ENCODE peak calls at places on chromosome 15, in seven cellular contexts. G is prostate gland, J is uterus, N is endothelial cell of umbilical vein, R is adrenal gland, I is suprapubic skin, P is tibial nerve. S is an unnamed sample.

GRCh38 chr15:85752591-85752990 is 42.1 kb downstream of the KLHL25 start:
- DNase-seq in G (peak), J (peak), N (no peak), R (no peak), I (peak), P (peak), S (peak)

GRCh38 chr15:79170256-79170664 is 79.7 kb upstream of the RASGRF1 start:
- DNase-seq in G (no peak), J (no peak), N (no peak), R (no peak), I (no peak), P (no peak), S (no peak)

GRCh38 chr15:36796161-36796560 is 216.7 kb downstream of the CDIN1 start:
- DNase-seq in G (no peak), J (no peak), N (no peak), R (no peak), I (no peak), P (no peak), S (no peak)

GRCh38 chr15:80693682-80694623 is 1.2 kb upstream of the ABHD17C start:
- DNase-seq in G (peak), J (no peak), N (peak), R (no peak), I (no peak), P (no peak), S (no peak)

GRCh38 chr15:41928637-41929620 is 35.1 kb upstream of the SPTBN5 start:
- DNase-seq in G (no peak), J (no peak), N (no peak), R (no peak), I (no peak), P (no peak), S (no peak)

GRCh38 chr15:78037328-78037727 is 40.2 kb downstream of the TBC1D2B start:
- DNase-seq in G (no peak), J (no peak), N (no peak), R (no peak), I (no peak), P (no peak), S (no peak)

GRCh38 chr15:29734917-29735572 is 87.2 kb downstream of the TJP1 start:
- DNase-seq in G (peak), J (no peak), N (no peak), R (no peak), I (no peak), P (no peak), S (no peak)

GRCh38 chr15:53307952-53308624 is 451.4 kb downstream of the WDR72 start:
- DNase-seq in G (no peak), J (no peak), N (no peak), R (no peak), I (no peak), P (no peak), S (no peak)

GRCh38 chr15:84647726-84648125 is 6.4 kb downstream of the WDR73 start:
- DNase-seq in G (no peak), J (no peak), N (no peak), R (no peak), I (no peak), P (no peak), S (no peak)

GRCh38 chr15:79314811-79315210 is 3.9 kb downstream of the TMED3 start:
- DNase-seq in G (peak), J (no peak), N (no peak), R (no peak), I (peak), P (no peak), S (no peak)

GRCh38 chr15:25790003-25790660 is 73.0 kb downstream of the ATP10A start:
- DNase-seq in G (no peak), J (peak), N (no peak), R (peak), I (no peak), P (peak), S (no peak)

GRCh38 chr15:67050522-67051087 is 14.8 kb upstream of the SMAD3 start:
- DNase-seq in G (no peak), J (peak), N (no peak), R (no peak), I (no peak), P (no peak), S (no peak)

DNA sequence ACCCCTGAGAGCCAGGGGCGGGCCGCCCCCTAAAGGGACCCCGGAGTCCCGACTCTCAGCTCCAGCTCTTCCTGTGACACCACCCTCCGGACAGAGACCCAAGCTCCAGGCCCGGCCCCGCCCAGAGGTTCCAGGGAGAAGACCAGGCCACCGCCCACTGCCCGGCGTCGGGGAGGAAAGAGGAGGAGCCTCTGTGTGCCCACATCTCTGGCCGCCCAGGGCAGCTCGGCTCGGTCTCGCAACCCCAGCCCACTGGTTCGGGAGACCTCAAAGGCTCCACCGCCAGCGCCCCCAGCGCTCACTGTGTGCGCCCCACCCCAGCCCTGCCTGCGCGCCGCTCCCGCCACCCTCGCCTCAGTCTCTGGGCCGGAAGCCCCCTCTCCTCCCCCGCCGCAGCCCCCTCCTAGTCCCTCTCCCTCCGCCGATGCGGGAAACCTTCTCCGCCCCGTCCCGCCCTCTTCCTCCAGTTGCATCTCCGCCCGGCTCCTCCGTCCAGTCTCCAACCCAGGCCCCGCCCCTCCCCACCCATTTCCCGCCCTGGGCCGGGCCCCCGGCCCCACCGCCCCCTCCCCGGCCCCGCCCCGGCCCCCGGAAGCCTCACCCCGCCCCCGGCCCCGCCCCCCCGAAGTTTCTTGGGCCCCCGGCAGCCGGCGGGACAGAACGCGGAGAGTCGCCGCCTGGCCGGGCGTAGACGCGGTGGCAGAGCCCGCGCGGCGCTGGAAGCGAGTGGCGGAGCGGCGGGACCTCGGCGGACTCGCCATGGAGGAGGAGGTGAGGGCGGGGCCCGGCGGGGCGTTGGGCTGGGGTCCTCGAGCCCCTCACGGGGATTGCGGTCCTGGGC is at the start of gene PLEKHO2:
- DNase-seq in G (peak), J (peak), N (peak), R (peak), I (peak), P (peak), S (peak)
- TF ChIP-seq POLR2A in G (peak), J (peak), N (peak), R (peak), I (no peak), P (peak), S (peak)

GRCh38 chr15:31060429-31061140 is 40.9 kb downstream of the TRPM1 start:
- DNase-seq in G (no peak), J (no peak), N (no peak), R (no peak), I (no peak), P (no peak), S (peak)

GRCh38 chr15:31062965-31063355 is 38.6 kb downstream of the TRPM1 start:
- DNase-seq in G (no peak), J (peak), N (peak), R (no peak), I (no peak), P (no peak), S (no peak)

GRCh38 chr15:31058236-31058962 is 43.1 kb downstream of the TRPM1 start:
- DNase-seq in G (no peak), J (no peak), N (no peak), R (no peak), I (no peak), P (no peak), S (no peak)

GRCh38 chr15:31065824-31066223 is 35.7 kb downstream of the TRPM1 start:
- DNase-seq in G (no peak), J (no peak), N (no peak), R (no peak), I (no peak), P (no peak), S (no peak)

DNA sequence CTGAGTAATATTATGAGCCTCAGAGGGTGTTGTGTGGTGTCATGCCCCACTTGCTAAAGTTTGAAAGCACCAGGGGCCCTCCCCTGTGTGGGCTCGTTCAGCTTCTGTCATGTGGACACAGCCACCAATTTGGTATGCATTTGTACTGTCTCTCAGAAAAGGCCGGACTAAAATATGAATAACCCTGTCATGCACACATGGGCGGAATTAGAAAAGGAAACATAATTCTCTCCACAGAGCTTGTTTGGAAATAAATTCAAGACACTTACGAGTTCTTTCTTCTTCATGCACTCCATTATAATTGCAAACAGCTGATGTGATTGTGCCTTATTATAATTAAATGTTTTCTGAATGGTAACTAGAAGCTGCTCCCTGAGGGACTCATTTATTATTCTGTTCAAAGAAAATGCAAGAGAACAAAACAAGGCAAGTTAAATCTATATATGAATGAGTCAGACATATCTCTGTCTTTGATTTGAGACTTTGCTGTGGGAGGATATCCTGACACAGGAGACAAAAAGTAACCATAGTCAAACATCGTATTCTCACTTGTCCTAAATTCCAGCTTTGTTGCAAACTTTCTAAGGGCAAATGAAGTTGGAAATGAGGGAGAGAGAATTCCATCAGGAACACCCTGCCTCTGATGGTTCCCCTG is 39.1 kb downstream of the TRPM1 start:
- DNase-seq in G (no peak), J (no peak), N (peak), R (no peak), I (no peak), P (no peak), S (no peak)
- TF ChIP-seq CTCF in G (no peak), J (no peak), N (no peak), R (no peak), I (no peak), P (no peak), S (no peak)

GRCh38 chr15:68126415-68126814 is 72.3 kb downstream of the PIAS1 start:
- DNase-seq in G (no peak), J (peak), N (no peak), R (peak), I (no peak), P (no peak), S (no peak)
- H3K27ac ChIP-seq in G (no peak), J (no peak), N (no peak), R (no peak), I (no peak), P (no peak), S (no peak)

GRCh38 chr15:28098360-28098765 is 752 bp downstream of the OCA2 start:
- DNase-seq in G (no peak), J (no peak), N (no peak), R (no peak), I (peak), P (no peak), S (no peak)
- TF ChIP-seq POLR2A in G (no peak), J (no peak), N (no peak), R (no peak), I (no peak), P (no peak), S (no peak)

DNA sequence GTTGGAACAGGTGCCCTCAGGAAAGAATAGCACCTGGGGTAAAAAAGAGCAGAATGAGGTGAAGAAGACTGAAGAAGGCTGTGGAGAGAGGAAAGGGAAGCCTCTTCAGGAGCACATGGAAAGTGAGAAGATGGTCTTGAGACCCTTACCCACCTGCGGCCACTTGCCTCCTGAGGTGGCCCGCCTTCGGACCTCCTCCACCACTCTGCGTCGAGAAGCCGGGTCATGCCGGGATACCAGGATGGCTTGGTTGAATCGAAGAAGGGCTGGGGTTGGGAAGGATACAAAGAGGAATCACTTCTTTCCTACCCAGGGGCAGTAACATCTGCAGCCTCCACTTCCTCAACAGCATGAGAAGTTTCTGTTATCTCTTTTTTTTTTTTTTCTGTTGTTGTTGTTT is 3.0 kb downstream of the LPCAT4 start:
- DNase-seq in G (no peak), J (no peak), N (no peak), R (no peak), I (no peak), P (no peak), S (no peak)
- TF ChIP-seq CTCF in G (no peak), J (no peak), N (no peak), R (no peak), I (no peak), P (no peak), S (no peak)

DNA sequence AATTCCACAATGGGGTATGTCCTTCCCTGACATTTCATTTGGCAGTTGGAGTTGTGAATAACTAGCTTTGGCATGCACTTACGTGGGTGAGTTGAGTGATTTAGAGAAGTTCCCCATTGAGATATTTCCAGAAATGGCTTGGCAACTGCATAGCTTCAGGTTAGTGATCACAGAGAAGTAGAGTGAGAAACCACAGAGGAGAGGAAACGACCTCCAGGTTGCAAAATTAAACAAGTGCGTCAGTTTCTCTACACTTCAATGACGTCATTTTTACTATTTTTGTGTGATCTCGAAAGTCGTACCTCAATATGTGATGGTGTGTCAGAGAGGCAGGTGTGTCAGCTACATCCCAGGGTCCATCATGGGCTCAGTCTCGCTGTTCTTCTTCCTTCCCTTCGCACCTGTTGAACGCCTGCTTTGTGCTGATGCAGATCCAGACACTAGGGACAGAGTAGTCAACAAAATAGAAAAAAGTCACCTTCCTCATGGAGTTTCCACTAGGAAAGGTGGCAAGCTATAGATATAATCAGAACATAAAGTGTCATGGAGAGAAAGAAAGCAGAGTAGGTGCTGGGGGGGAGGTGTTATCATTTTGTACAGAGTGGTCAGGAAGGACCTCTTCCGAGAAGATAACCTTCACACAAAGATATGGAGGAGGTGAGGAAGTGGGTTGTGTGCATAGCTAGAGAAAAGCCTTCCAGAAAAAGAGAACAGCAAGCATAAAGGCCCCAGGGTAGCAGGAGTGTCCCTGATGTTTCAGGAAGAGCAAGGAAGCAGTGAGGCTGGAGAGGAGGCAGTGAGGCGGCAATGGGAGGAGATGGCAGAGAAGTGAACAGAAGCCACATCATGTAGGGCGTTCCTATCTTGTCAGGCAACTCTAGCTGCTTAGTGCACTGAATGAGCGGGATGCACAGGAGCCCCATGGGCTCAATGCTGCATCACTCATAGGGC is 75.6 kb downstream of the MCTP2 start:
- DNase-seq in G (no peak), J (no peak), N (no peak), R (no peak), I (no peak), P (no peak), S (no peak)
- H3K27ac ChIP-seq in G (no peak), J (no peak), N (no peak), R (no peak), I (no peak), P (no peak), S (no peak)

S was measured in right lobe of liver.